ENCODE peak calls at places on chromosome 21, in four cellular contexts. One of them, this sample, is unnamed.
A peak's percentile ranks its signal among the peaks of the same experiment; 100 is the strongest.

GRCh38 chr21:17711896-17712295 is 99.2 kb upstream of the BTG3 start:
- DNase-seq in fibroblast of the aortic adventitia: no peak
- DNase-seq in WTC11: no peak
- DNase-seq in glutamatergic neuron: no peak
- DNase-seq in this sample: no peak

GRCh38 chr21:46322351-46323226 is 1.1 kb downstream of the C21orf58 start:
- DNase-seq in WTC11: no peak
- DNase-seq in fibroblast of the aortic adventitia: peak; percentile 38
- DNase-seq in glutamatergic neuron: peak; percentile 22
- DNase-seq in this sample: no peak

GRCh38 chr21:26795866-26796329 is 49.3 kb downstream of the ADAMTS1 start:
- DNase-seq in WTC11: no peak
- DNase-seq in fibroblast of the aortic adventitia: peak; percentile 98
- DNase-seq in glutamatergic neuron: no peak
- DNase-seq in this sample: no peak

GRCh38 chr21:28858424-28858823 is 134.3 kb downstream of the LTN1 start:
- DNase-seq in glutamatergic neuron: no peak
- DNase-seq in WTC11: no peak
- DNase-seq in fibroblast of the aortic adventitia: no peak
- DNase-seq in this sample: no peak

GRCh38 chr21:26140185-26140584 is 30.4 kb downstream of the APP start:
- DNase-seq in fibroblast of the aortic adventitia: peak; percentile 98
- DNase-seq in glutamatergic neuron: no peak
- DNase-seq in WTC11: no peak
- DNase-seq in this sample: no peak

GRCh38 chr21:29360799-29361765 is 62.4 kb downstream of the BACH1 start:
- DNase-seq in fibroblast of the aortic adventitia: no peak
- DNase-seq in glutamatergic neuron: no peak
- DNase-seq in WTC11: no peak
- DNase-seq in this sample: no peak

GRCh38 chr21:20551939-20552338 is 446.3 kb upstream of the NCAM2 start:
- DNase-seq in fibroblast of the aortic adventitia: no peak
- DNase-seq in glutamatergic neuron: no peak
- DNase-seq in WTC11: no peak
- DNase-seq in this sample: no peak

GRCh38 chr21:25806053-25806452 is 71.3 kb downstream of the GABPA start:
- DNase-seq in fibroblast of the aortic adventitia: no peak
- DNase-seq in WTC11: no peak
- DNase-seq in glutamatergic neuron: no peak
- DNase-seq in this sample: no peak

GRCh38 chr21:26844258-26845065 is 747 bp downstream of the ADAMTS1 start:
- DNase-seq in WTC11: peak; percentile 49
- DNase-seq in fibroblast of the aortic adventitia: peak; percentile 34
- DNase-seq in glutamatergic neuron: peak; percentile 74
- DNase-seq in this sample: peak; percentile 40

GRCh38 chr21:42862774-42863503 is 16.4 kb downstream of the WDR4 start:
- DNase-seq in fibroblast of the aortic adventitia: no peak
- DNase-seq in WTC11: peak; percentile 61
- DNase-seq in glutamatergic neuron: no peak
- DNase-seq in this sample: no peak
- TF ChIP-seq CTCF in fibroblast of the aortic adventitia: no peak
- TF ChIP-seq CTCF in WTC11: no peak
- TF ChIP-seq CTCF in glutamatergic neuron: no peak
- TF ChIP-seq CTCF in this sample: no peak

DNA sequence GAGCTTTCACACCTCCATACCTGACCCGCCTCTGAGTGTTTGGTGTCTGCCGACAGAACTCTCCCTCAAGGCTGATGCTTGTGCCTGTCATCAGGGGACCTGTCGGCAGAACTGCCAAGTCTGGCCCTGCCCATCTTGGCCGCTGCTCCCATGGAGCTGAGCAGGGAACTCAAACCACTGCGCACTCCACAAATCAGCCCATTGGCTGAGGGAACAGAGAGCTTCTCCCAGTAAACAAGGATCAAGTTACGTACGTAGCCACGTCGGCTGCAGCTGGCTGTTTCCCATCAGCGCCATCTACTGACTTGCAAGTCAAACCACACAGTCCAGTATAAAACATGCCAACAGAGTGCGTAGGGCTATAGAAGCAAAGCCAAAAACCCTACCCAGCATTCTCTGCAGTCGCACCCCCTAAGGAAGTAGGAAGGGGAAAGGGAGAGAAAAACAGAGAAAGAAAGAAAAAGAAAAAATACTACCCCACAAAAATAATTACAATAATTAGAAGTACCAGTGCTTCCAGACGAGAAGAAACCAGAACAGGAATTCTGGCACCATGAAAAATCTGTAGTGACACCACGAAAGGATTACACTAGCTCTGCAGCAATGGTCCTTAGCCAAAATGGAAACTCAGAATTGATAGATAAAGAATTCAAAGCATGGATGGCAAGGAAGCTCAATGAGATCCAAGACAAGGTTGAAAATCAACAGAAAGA is 13.1 kb downstream of the KRTAP13-1 start:
- DNase-seq in glutamatergic neuron: peak; percentile 54
- DNase-seq in fibroblast of the aortic adventitia: peak; percentile 1
- DNase-seq in WTC11: peak; percentile 84
- DNase-seq in this sample: peak; percentile 46
- TF ChIP-seq CTCF in glutamatergic neuron: no peak
- TF ChIP-seq CTCF in fibroblast of the aortic adventitia: no peak
- TF ChIP-seq CTCF in WTC11: no peak
- TF ChIP-seq CTCF in this sample: peak; percentile 70

DNA sequence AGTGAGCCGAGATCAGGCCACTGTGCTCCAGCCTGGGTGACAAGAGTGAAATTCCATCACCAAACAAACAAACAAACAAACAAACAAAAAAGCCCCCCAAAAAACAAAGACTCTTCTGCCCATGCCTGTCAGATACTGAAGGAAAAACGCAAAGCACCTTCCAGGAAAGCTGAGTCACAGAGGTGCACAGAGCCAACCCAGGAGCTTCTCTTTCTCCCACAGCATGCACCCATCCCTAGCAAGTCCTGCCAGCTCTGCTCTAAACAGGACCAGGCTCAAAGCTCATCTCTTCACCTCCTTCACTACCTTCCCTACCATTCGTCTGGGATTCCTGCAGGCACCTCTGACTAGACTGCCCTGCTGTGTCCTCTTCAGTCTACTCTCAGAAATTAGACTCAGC is 46.5 kb downstream of the ETS2 start:
- DNase-seq in glutamatergic neuron: no peak
- DNase-seq in WTC11: no peak
- DNase-seq in fibroblast of the aortic adventitia: peak; percentile 20
- DNase-seq in this sample: no peak
- TF ChIP-seq CTCF in glutamatergic neuron: no peak
- TF ChIP-seq CTCF in WTC11: no peak
- TF ChIP-seq CTCF in fibroblast of the aortic adventitia: no peak
- TF ChIP-seq CTCF in this sample: no peak

DNA sequence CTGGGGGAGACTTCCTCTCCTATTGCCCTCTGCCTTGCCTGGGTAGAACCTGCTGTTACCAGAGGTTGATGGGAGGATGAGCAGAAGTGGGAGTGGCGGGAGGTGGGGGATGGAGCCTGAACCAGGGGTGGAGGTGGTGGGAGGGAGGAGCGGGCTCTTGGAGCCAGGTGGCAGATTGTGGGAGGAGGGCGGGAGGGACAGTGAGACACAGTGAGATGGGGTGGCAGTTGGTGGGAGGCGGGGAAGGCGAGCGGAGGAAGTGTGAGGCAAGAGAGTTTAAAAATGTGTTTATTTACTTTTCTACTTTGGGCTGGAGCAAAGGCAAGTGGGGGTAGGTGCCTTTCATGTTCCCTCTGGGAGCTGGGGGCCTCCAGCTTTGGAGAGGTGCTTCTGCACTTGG is 87.2 kb downstream of the KCNJ6 start:
- DNase-seq in fibroblast of the aortic adventitia: no peak
- DNase-seq in WTC11: no peak
- DNase-seq in glutamatergic neuron: no peak
- DNase-seq in this sample: no peak
- TF ChIP-seq CTCF in fibroblast of the aortic adventitia: no peak
- TF ChIP-seq CTCF in WTC11: no peak
- TF ChIP-seq CTCF in glutamatergic neuron: no peak
- TF ChIP-seq CTCF in this sample: no peak

DNA sequence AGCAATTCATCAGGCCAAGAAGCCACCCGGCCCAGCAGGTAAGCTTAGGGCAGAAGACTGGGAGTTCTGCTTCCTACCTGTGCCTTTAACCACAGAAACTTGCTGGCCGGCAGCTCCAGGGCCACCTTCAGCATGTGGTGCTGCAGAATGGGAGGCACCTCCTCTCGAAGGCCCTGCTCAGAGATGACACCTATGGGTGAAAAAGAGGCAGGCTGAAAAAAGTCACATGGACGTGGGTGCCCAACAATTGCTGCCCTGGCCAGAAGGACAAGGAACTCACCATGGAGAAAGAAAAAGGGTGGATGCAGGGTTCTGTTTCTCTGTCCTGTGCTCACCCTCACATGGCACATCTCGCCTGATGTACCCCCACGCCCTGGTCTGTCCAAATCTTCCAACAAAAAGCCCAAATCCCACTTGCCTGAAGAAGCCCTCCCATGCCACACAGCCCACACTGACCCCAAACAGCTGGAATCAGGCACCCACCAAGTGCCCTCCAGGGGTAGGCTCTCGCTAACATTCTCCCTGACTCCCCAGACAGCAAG is 33.0 kb downstream of the URB1 start:
- DNase-seq in glutamatergic neuron: no peak
- DNase-seq in fibroblast of the aortic adventitia: no peak
- DNase-seq in WTC11: no peak
- DNase-seq in this sample: no peak
- TF ChIP-seq CTCF in glutamatergic neuron: no peak
- TF ChIP-seq CTCF in fibroblast of the aortic adventitia: peak; percentile 23
- TF ChIP-seq CTCF in WTC11: no peak
- TF ChIP-seq CTCF in this sample: no peak

GRCh38 chr21:36384885-36385232 is 333 bp upstream of the CHAF1B start:
- DNase-seq in fibroblast of the aortic adventitia: no peak
- DNase-seq in WTC11: no peak
- DNase-seq in glutamatergic neuron: no peak
- DNase-seq in this sample: no peak

GRCh38 chr21:36385909-36386642 is 884 bp downstream of the CHAF1B start:
- DNase-seq in glutamatergic neuron: no peak
- DNase-seq in WTC11: no peak
- DNase-seq in fibroblast of the aortic adventitia: peak; percentile 21
- DNase-seq in this sample: no peak

GRCh38 chr21:36385233-36385908 is at the start of gene CHAF1B:
- DNase-seq in WTC11: peak; percentile 89
- DNase-seq in fibroblast of the aortic adventitia: peak; percentile 61
- DNase-seq in glutamatergic neuron: peak; percentile 82
- DNase-seq in this sample: peak; percentile 91

GRCh38 chr21:36388076-36388475 is 2.9 kb downstream of the CHAF1B start:
- DNase-seq in glutamatergic neuron: no peak
- DNase-seq in fibroblast of the aortic adventitia: no peak
- DNase-seq in WTC11: no peak
- DNase-seq in this sample: no peak

GRCh38 chr21:36388835-36389234 is 3.6 kb downstream of the CHAF1B start:
- DNase-seq in fibroblast of the aortic adventitia: peak; percentile 28
- DNase-seq in glutamatergic neuron: peak; percentile 29
- DNase-seq in WTC11: peak; percentile 51
- DNase-seq in this sample: no peak
- TF ChIP-seq CTCF in fibroblast of the aortic adventitia: no peak
- TF ChIP-seq CTCF in glutamatergic neuron: no peak
- TF ChIP-seq CTCF in WTC11: no peak
- TF ChIP-seq CTCF in this sample: peak; percentile 35

GRCh38 chr21:44024257-44024656 is 12.1 kb downstream of the TRAPPC10 start:
- DNase-seq in glutamatergic neuron: no peak
- DNase-seq in fibroblast of the aortic adventitia: no peak
- DNase-seq in WTC11: no peak
- DNase-seq in this sample: no peak

GRCh38 chr21:44028287-44028659 is 16.2 kb downstream of the TRAPPC10 start:
- DNase-seq in fibroblast of the aortic adventitia: no peak
- DNase-seq in WTC11: no peak
- DNase-seq in glutamatergic neuron: no peak
- DNase-seq in this sample: no peak

GRCh38 chr21:44027607-44028286 is 15.6 kb downstream of the TRAPPC10 start:
- DNase-seq in fibroblast of the aortic adventitia: no peak
- DNase-seq in WTC11: no peak
- DNase-seq in glutamatergic neuron: no peak
- DNase-seq in this sample: no peak

GRCh38 chr21:44021064-44021463 is 9.0 kb downstream of the TRAPPC10 start:
- DNase-seq in fibroblast of the aortic adventitia: no peak
- DNase-seq in WTC11: no peak
- DNase-seq in glutamatergic neuron: no peak
- DNase-seq in this sample: no peak

GRCh38 chr21:44024895-44025353 is 12.8 kb downstream of the TRAPPC10 start:
- DNase-seq in fibroblast of the aortic adventitia: peak; percentile 79
- DNase-seq in glutamatergic neuron: no peak
- DNase-seq in WTC11: no peak
- DNase-seq in this sample: no peak
- TF ChIP-seq CTCF in fibroblast of the aortic adventitia: peak; percentile 27
- TF ChIP-seq CTCF in glutamatergic neuron: no peak
- TF ChIP-seq CTCF in WTC11: no peak
- TF ChIP-seq CTCF in this sample: no peak

GRCh38 chr21:45266518-45267389 is 20.9 kb downstream of the POFUT2 start:
- DNase-seq in fibroblast of the aortic adventitia: no peak
- DNase-seq in glutamatergic neuron: no peak
- DNase-seq in WTC11: no peak
- DNase-seq in this sample: no peak

GRCh38 chr21:45265721-45266517 is 21.8 kb downstream of the POFUT2 start:
- DNase-seq in WTC11: no peak
- DNase-seq in glutamatergic neuron: no peak
- DNase-seq in fibroblast of the aortic adventitia: no peak
- DNase-seq in this sample: no peak

GRCh38 chr21:45267390-45267760 is 20.3 kb downstream of the POFUT2 start:
- DNase-seq in glutamatergic neuron: no peak
- DNase-seq in fibroblast of the aortic adventitia: no peak
- DNase-seq in WTC11: no peak
- DNase-seq in this sample: no peak

GRCh38 chr21:45269861-45270260 is 17.8 kb downstream of the POFUT2 start:
- DNase-seq in glutamatergic neuron: no peak
- DNase-seq in fibroblast of the aortic adventitia: no peak
- DNase-seq in WTC11: no peak
- DNase-seq in this sample: no peak

DNA sequence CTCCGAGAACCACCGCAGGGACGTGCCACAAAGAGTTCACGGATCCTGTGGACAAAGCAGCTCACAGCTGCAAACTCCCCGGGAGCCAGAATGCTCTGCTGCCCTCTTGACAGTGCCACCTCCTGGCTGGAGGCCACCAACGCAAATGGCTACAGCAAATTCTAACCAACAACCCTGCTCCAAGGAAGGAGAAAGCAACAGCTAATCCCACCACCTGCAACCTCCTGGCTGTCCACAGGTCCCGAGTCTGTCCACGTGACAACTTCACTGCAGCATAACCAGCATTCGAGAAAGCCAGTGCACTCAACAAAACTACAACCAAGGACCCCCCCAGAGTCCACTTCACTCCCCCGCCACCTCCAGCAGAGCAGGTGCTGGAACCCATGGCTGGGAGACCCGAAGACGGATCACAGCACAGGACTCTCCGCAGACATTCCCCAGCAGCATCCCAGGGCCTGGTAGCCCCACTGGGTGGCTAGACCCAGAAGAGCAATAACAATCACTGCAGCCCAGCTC is 17.3 kb downstream of the POFUT2 start:
- DNase-seq in fibroblast of the aortic adventitia: no peak
- DNase-seq in WTC11: peak; percentile 48
- DNase-seq in glutamatergic neuron: no peak
- DNase-seq in this sample: no peak
- TF ChIP-seq CTCF in fibroblast of the aortic adventitia: no peak
- TF ChIP-seq CTCF in WTC11: no peak
- TF ChIP-seq CTCF in glutamatergic neuron: no peak
- TF ChIP-seq CTCF in this sample: no peak

GRCh38 chr21:39086547-39086946 is 96.7 kb downstream of the PSMG1 start:
- DNase-seq in glutamatergic neuron: no peak
- DNase-seq in fibroblast of the aortic adventitia: no peak
- DNase-seq in WTC11: no peak
- DNase-seq in this sample: no peak
- TF ChIP-seq CTCF in glutamatergic neuron: no peak
- TF ChIP-seq CTCF in fibroblast of the aortic adventitia: peak; percentile 3
- TF ChIP-seq CTCF in WTC11: no peak
- TF ChIP-seq CTCF in this sample: peak; percentile 31